ENCODE peak calls at places on chromosome 19, in ten cellular contexts. One of them, this sample, is unnamed.

GRCh38 chr19:44050740-44051653 is 839 bp upstream of the ZNF223 start:
- DNase-seq in CD8-positive, alpha-beta memory T cell: peak
- DNase-seq in MV-4-11: no peak
- DNase-seq in brain microvascular endothelial cell: peak
- DNase-seq in MCF 10A: no peak
- DNase-seq in mucosa of descending colon: peak
- DNase-seq in OCI-M1: peak
- DNase-seq in stimulated activated CD8-positive, alpha-beta memory T cell treated with anti-CD3 and anti-CD28 coated beads, Interleukin-4, amount 100 ng/mL, for 1 hour: no peak
- DNase-seq in cardiac muscle cell: no peak
- DNase-seq in KG1: no peak
- DNase-seq in this sample: peak

GRCh38 chr19:1953037-1953436 is 12.1 kb downstream of the CSNK1G2 start:
- DNase-seq in OCI-M1: no peak
- DNase-seq in MCF 10A: no peak
- DNase-seq in cardiac muscle cell: no peak
- DNase-seq in MV-4-11: no peak
- DNase-seq in stimulated activated CD8-positive, alpha-beta memory T cell treated with anti-CD3 and anti-CD28 coated beads, Interleukin-4, amount 100 ng/mL, for 1 hour: no peak
- DNase-seq in KG1: no peak
- DNase-seq in brain microvascular endothelial cell: no peak
- DNase-seq in mucosa of descending colon: no peak
- DNase-seq in CD8-positive, alpha-beta memory T cell: no peak
- DNase-seq in this sample: no peak

GRCh38 chr19:42246143-42246868 is 3.9 kb upstream of the GSK3A start:
- DNase-seq in KG1: no peak
- DNase-seq in stimulated activated CD8-positive, alpha-beta memory T cell treated with anti-CD3 and anti-CD28 coated beads, Interleukin-4, amount 100 ng/mL, for 1 hour: no peak
- DNase-seq in CD8-positive, alpha-beta memory T cell: no peak
- DNase-seq in MCF 10A: peak
- DNase-seq in OCI-M1: no peak
- DNase-seq in mucosa of descending colon: no peak
- DNase-seq in cardiac muscle cell: peak
- DNase-seq in brain microvascular endothelial cell: peak
- DNase-seq in MV-4-11: no peak
- DNase-seq in this sample: peak

GRCh38 chr19:8311461-8312260 is 3.5 kb upstream of the CD320 start:
- DNase-seq in stimulated activated CD8-positive, alpha-beta memory T cell treated with anti-CD3 and anti-CD28 coated beads, Interleukin-4, amount 100 ng/mL, for 1 hour: no peak
- DNase-seq in MCF 10A: no peak
- DNase-seq in brain microvascular endothelial cell: no peak
- DNase-seq in OCI-M1: no peak
- DNase-seq in KG1: no peak
- DNase-seq in CD8-positive, alpha-beta memory T cell: no peak
- DNase-seq in MV-4-11: no peak
- DNase-seq in cardiac muscle cell: no peak
- DNase-seq in mucosa of descending colon: peak
- DNase-seq in this sample: peak

GRCh38 chr19:33734913-33735312 is 61.8 kb upstream of the KCTD15 start:
- DNase-seq in brain microvascular endothelial cell: no peak
- DNase-seq in MV-4-11: no peak
- DNase-seq in KG1: no peak
- DNase-seq in mucosa of descending colon: no peak
- DNase-seq in stimulated activated CD8-positive, alpha-beta memory T cell treated with anti-CD3 and anti-CD28 coated beads, Interleukin-4, amount 100 ng/mL, for 1 hour: no peak
- DNase-seq in cardiac muscle cell: no peak
- DNase-seq in CD8-positive, alpha-beta memory T cell: no peak
- DNase-seq in MCF 10A: no peak
- DNase-seq in OCI-M1: no peak
- DNase-seq in this sample: no peak

GRCh38 chr19:1227313-1227626 is 10.5 kb downstream of the CBARP start:
- DNase-seq in stimulated activated CD8-positive, alpha-beta memory T cell treated with anti-CD3 and anti-CD28 coated beads, Interleukin-4, amount 100 ng/mL, for 1 hour: no peak
- DNase-seq in CD8-positive, alpha-beta memory T cell: no peak
- DNase-seq in OCI-M1: no peak
- DNase-seq in MV-4-11: no peak
- DNase-seq in KG1: no peak
- DNase-seq in brain microvascular endothelial cell: no peak
- DNase-seq in MCF 10A: no peak
- DNase-seq in mucosa of descending colon: no peak
- DNase-seq in cardiac muscle cell: no peak
- DNase-seq in this sample: no peak

GRCh38 chr19:31054430-31054829 is 294.8 kb downstream of the TSHZ3 start:
- DNase-seq in mucosa of descending colon: no peak
- DNase-seq in OCI-M1: no peak
- DNase-seq in KG1: peak
- DNase-seq in MV-4-11: peak
- DNase-seq in CD8-positive, alpha-beta memory T cell: no peak
- DNase-seq in brain microvascular endothelial cell: peak
- DNase-seq in MCF 10A: peak
- DNase-seq in stimulated activated CD8-positive, alpha-beta memory T cell treated with anti-CD3 and anti-CD28 coated beads, Interleukin-4, amount 100 ng/mL, for 1 hour: no peak
- DNase-seq in cardiac muscle cell: peak
- DNase-seq in this sample: peak

GRCh38 chr19:43546581-43546980 is 13.6 kb downstream of the ZNF575 start:
- DNase-seq in CD8-positive, alpha-beta memory T cell: no peak
- DNase-seq in OCI-M1: no peak
- DNase-seq in mucosa of descending colon: no peak
- DNase-seq in MV-4-11: no peak
- DNase-seq in KG1: no peak
- DNase-seq in MCF 10A: no peak
- DNase-seq in stimulated activated CD8-positive, alpha-beta memory T cell treated with anti-CD3 and anti-CD28 coated beads, Interleukin-4, amount 100 ng/mL, for 1 hour: no peak
- DNase-seq in cardiac muscle cell: no peak
- DNase-seq in brain microvascular endothelial cell: no peak
- DNase-seq in this sample: no peak

GRCh38 chr19:4980087-4980486 is 11.2 kb downstream of the KDM4B start:
- DNase-seq in brain microvascular endothelial cell: no peak
- DNase-seq in MCF 10A: no peak
- DNase-seq in KG1: no peak
- DNase-seq in CD8-positive, alpha-beta memory T cell: no peak
- DNase-seq in mucosa of descending colon: no peak
- DNase-seq in MV-4-11: peak
- DNase-seq in cardiac muscle cell: no peak
- DNase-seq in OCI-M1: peak
- DNase-seq in stimulated activated CD8-positive, alpha-beta memory T cell treated with anti-CD3 and anti-CD28 coated beads, Interleukin-4, amount 100 ng/mL, for 1 hour: no peak
- DNase-seq in this sample: no peak

This sample was measured in stomach.